ENCODE peak calls at places on chromosome 1, in six cellular contexts. J is A549, T is prostate gland, L is NB4, F is Peyer's patch, U is stomach. H is an unnamed sample.

GRCh38 chr1:184033136-184033469 is 4.4 kb downstream of the COLGALT2 start:
- DNase-seq in J (no peak), T (no peak), U (no peak), L (no peak), F (no peak), H (no peak)

GRCh38 chr1:32895325-32896215 is 5.6 kb downstream of the TMEM54 start:
- DNase-seq in T (no peak), L (no peak), J (no peak), F (no peak), U (no peak), H (no peak)

GRCh38 chr1:82018319-82018718 is 217.6 kb downstream of the ADGRL2 start:
- DNase-seq in T (no peak), J (no peak), L (no peak), U (no peak), F (no peak), H (no peak)

GRCh38 chr1:224707849-224708725 is 92.0 kb downstream of the CNIH3 start:
- DNase-seq in J (no peak), F (no peak), T (no peak), U (no peak), L (peak), H (no peak)

GRCh38 chr1:16371725-16372124 is 4.7 kb downstream of the SZRD1 start:
- DNase-seq in U (no peak), L (peak), F (no peak), J (no peak), T (no peak), H (no peak)

GRCh38 chr1:109617291-109617801 is 2.1 kb downstream of the GNAT2 start:
- DNase-seq in F (no peak), U (no peak), J (no peak), T (no peak), L (peak), H (no peak)

GRCh38 chr1:155975375-155976061 is 2.8 kb downstream of the ARHGEF2 start:
- DNase-seq in L (peak), U (no peak), J (no peak), F (no peak), T (no peak), H (no peak)

GRCh38 chr1:110262846-110263631 is 52.9 kb downstream of the KCNC4 start:
- DNase-seq in F (no peak), J (no peak), T (no peak), U (no peak), L (peak), H (no peak)

GRCh38 chr1:206866062-206866461 is 639 bp downstream of the IL20 start:
- DNase-seq in F (no peak), T (no peak), U (no peak), L (no peak), J (no peak), H (no peak)

GRCh38 chr1:96521994-96522760 is 199.4 kb upstream of the PTBP2 start:
- DNase-seq in U (no peak), J (peak), L (no peak), T (no peak), F (no peak), H (no peak)

DNA sequence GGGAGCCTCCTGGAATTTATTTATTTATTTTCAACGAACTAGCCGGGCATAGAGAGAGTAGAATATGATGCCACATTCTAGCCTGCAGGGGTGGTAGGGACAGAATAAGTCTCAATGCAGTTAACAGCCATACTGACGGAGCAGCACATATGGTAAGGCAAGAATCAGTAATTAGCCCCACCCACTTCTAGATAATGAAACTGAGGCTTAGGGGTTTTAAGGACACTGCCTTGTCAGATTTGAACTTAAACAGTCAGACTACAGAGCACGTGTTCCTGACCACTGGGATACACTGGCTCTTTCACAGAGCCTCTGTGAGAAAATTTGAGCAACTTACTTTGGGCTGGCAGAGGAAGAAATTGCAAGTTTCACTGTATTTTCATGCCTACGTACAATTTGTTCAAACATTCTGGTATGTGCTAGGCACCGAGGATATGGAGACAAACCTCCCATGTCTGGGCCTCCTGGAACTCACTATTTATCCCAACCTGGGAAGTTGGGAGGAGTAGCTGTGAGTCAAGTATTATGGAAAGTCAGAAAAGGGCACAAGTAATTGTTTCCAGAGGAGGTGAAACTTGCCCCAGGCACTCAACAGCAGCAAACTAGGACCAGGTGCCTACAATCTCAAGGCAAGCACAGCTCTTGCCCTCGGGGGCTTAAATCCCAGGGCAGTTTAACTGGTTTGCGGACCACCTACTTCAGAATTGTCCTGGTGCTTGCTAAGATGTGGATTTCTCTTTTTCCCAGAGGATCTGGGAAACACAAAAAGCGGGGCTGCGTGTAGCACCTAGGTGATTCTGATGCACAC is 1.6 kb upstream of the CLIC4 start:
- DNase-seq in F (peak), L (no peak), J (no peak), T (no peak), U (peak), H (peak)
- H3K4me3 ChIP-seq in F (no peak), L (no peak), J (no peak), T (no peak), U (no peak), H (no peak)

DNA sequence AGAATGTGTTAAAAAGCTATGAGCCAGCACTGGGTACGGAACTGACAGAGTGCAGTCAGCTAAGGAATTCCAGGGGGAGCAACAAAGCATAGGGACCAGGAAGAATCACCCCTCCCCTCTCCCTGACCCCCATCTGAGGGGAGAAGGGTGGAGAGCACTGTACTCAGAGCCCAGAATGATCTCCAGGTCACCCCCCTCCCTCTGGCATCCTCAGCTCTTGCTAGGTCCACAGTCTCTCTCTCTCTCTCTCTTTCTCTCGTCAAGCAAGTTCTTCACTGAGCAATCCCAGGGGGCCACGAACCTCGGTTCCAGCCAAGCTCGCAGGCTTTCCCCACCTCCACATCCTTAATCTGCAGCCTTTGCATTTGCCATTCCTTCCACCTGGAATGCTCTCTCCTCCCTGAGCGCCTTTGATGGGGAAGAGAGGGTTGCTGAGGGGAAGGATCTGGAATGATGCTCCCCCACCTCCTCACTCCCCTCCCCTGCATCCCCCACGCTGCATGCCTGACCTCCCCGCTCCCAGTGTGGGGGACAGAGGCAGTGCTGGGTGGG is 6.7 kb upstream of the WASF2 start:
- DNase-seq in L (peak), J (no peak), T (no peak), U (no peak), F (peak), H (no peak)
- TF ChIP-seq CTCF in L (no peak), J (no peak), T (no peak), U (no peak), F (no peak), H (no peak)

GRCh38 chr1:116377564-116378529 is 4.8 kb downstream of the ATP1A1 start:
- DNase-seq in U (no peak), F (peak), L (peak), T (peak), J (no peak), H (peak)
- TF ChIP-seq POLR2A in U (no peak), F (peak), L (no peak), T (no peak), J (no peak), H (no peak)

GRCh38 chr1:149914545-149914944 is 3.1 kb downstream of the SV2A start:
- DNase-seq in F (no peak), J (no peak), U (no peak), T (no peak), L (no peak), H (no peak)

GRCh38 chr1:149915429-149916192 is 2.0 kb downstream of the SV2A start:
- DNase-seq in J (no peak), L (peak), T (no peak), F (no peak), U (no peak), H (no peak)

GRCh38 chr1:149916927-149917310 is 725 bp downstream of the SV2A start:
- DNase-seq in U (no peak), L (no peak), J (no peak), F (no peak), T (no peak), H (peak)

GRCh38 chr1:149916193-149916926 is 1.3 kb downstream of the SV2A start:
- DNase-seq in J (no peak), F (peak), L (peak), T (no peak), U (no peak), H (no peak)

GRCh38 chr1:149917590-149918144 is at the start of gene SV2A:
- DNase-seq in L (peak), F (peak), T (peak), U (peak), J (no peak), H (no peak)
- H3K4me3 ChIP-seq in L (peak), F (peak), T (peak), U (peak), J (no peak), H (no peak)

DNA sequence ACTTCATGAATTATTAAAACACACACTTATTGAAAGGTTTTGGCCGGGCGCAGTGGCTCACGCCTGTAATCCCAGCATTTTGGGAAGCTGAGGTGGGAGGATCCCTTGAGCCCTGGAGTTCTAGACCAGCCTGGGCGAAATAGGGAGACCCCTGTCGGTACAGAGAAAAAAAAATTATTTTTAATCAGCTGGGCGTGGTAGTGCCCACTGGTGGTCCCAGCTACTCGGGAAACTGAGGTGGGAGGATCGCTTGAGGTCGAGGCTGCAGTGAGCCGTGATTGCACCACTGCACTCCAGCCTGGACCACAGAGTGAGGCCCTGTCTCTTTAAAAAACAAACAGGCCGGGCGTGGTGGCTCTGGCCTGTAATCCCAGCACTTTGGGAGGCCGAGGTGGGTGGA is 1.7 kb downstream of the GABPB2 start:
- DNase-seq in J (no peak), F (peak), U (no peak), L (no peak), T (no peak), H (no peak)
- TF ChIP-seq CTCF in J (no peak), F (no peak), U (no peak), L (no peak), T (no peak), H (no peak)

GRCh38 chr1:201017828-201018163 is 5.7 kb downstream of the KIF21B start:
- DNase-seq in J (no peak), L (no peak), T (no peak), U (no peak), F (no peak), H (no peak)

GRCh38 chr1:201020647-201021332 is 2.7 kb downstream of the KIF21B start:
- DNase-seq in J (peak), U (no peak), L (peak), T (no peak), F (peak), H (no peak)

GRCh38 chr1:201020040-201020591 is 3.4 kb downstream of the KIF21B start:
- DNase-seq in U (no peak), T (no peak), J (no peak), F (peak), L (peak), H (no peak)

GRCh38 chr1:201021333-201022177 is 2.0 kb downstream of the KIF21B start:
- DNase-seq in L (no peak), J (no peak), T (no peak), U (no peak), F (no peak), H (no peak)

DNA sequence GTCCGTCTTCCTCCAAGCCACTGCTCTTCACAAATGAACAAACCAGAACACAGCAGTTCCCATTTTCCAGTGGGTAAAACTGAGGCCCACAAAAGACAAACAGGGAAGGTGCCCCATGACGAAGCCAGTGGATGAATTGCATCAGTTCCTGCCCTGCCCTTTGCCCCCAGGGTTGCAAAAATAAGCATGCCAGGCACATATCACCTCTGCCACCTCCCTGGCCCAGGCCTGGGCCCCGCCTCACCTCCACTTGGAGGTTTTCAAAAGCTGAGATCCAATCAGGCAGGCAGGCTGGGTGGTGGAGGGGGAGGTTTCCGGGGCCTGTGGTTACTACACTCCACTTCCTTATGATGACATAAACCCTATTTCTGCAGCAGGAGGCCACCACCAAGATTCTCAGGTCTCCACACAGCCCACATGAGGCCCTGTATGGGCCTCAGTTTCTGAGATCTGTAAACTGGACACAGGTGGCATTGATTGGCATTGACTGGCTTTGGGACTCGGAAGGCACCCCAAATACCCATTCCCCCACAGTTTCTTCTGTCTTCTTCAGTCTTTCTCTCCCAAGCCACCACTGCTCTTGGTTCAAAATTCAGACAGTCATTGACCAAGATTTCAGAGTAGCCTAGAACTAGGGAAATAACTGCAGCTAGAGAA is 4.1 kb downstream of the KIF21B start:
- DNase-seq in F (peak), U (peak), L (peak), J (peak), T (no peak), H (peak)
- TF ChIP-seq POLR2A in F (peak), U (no peak), L (no peak), J (no peak), T (no peak), H (no peak)

DNA sequence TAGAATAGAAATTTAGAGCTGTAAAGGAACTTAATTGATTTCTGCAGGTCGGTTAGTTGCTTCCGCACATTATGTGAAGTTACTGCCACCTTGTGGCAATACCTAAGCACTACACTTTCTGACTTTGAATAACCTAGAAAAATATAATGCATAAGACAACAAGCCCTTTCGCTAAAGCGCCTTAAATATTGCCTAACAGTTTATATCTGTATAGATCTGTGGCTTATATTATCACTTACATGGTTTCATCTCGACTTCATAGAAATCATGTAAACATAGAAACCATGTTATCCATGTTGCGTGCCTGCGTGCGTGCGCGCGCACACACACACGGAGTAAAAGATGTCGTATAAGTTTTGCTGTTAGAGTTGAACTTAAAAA is 10.9 kb upstream of the IFI16 start:
- DNase-seq in U (no peak), F (peak), J (peak), T (peak), L (peak), H (peak)
- H3K4me3 ChIP-seq in U (peak), F (peak), J (no peak), T (no peak), L (no peak), H (no peak)

DNA sequence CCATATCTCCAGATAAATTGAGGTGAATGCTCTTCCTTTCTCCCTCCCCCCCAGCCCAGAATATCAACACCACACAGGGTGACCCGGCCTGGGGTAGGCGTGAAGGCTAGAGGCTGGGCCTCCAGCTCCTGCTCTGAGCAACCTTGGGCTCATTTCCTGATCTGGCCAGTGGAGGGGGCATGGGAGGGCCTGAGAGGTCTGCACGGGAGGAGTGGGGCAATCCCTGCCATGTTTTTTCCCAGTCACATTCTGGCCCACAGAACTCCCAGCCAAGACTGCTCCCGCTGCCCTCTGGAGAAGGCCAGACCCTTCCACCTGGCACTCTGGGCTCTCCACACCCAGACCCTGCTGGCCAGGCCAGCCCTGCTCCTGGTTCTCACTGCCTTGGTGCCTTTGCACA is 3.9 kb downstream of the CLDN19 start:
- DNase-seq in L (peak), U (peak), T (no peak), J (peak), F (peak), H (no peak)
- TF ChIP-seq CTCF in L (no peak), U (no peak), T (no peak), J (no peak), F (no peak), H (no peak)

GRCh38 chr1:235411489-235412486 is 44.6 kb downstream of the TBCE start:
- DNase-seq in T (no peak), J (no peak), L (peak), U (peak), F (peak), H (no peak)
- TF ChIP-seq POLR2A in T (no peak), J (no peak), L (no peak), U (no peak), F (no peak), H (no peak)

H was measured in lower leg skin.